ENCODE peak calls at places on chromosomes 3 and 15, in four cellular contexts. X, E, F and P are unnamed samples.

GRCh38 chr15:74134387-74135027 is 4.1 kb downstream of the ISLR2 start:
- DNase-seq in X (no peak), E (no peak), F (no peak), P (no peak)

GRCh38 chr3:8499181-8499611 is 2.4 kb upstream of the LMCD1 start:
- DNase-seq in X (no peak), E (no peak), F (no peak), P (no peak)

GRCh38 chr3:49705390-49705960 is 14.0 kb downstream of the AMIGO3 start:
- DNase-seq in X (no peak), E (no peak), F (no peak), P (no peak)

GRCh38 chr3:89467886-89468479 is 360.6 kb downstream of the EPHA3 start:
- DNase-seq in X (no peak), E (no peak), F (no peak), P (no peak)

GRCh38 chr3:50238549-50239026 is 2.6 kb downstream of the GNAI2 start:
- DNase-seq in X (peak; percentile 47), E (no peak), F (no peak), P (no peak)

GRCh38 chr3:78221796-78222195 is 1181.9 kb downstream of the ROBO2 start:
- DNase-seq in X (peak; percentile 2), E (no peak), F (no peak), P (no peak)

GRCh38 chr3:54965746-54966145 is 37.9 kb upstream of the LRTM1 start:
- DNase-seq in X (peak; percentile 86), E (no peak), F (no peak), P (no peak)

GRCh38 chr3:136350132-136350531 is 100.0 kb downstream of the PCCB start:
- DNase-seq in X (peak; percentile 94), E (no peak), F (no peak), P (no peak)

GRCh38 chr15:39661776-39662175 is 80.9 kb downstream of the THBS1 start:
- DNase-seq in X (no peak), E (no peak), F (no peak), P (no peak)

DNA sequence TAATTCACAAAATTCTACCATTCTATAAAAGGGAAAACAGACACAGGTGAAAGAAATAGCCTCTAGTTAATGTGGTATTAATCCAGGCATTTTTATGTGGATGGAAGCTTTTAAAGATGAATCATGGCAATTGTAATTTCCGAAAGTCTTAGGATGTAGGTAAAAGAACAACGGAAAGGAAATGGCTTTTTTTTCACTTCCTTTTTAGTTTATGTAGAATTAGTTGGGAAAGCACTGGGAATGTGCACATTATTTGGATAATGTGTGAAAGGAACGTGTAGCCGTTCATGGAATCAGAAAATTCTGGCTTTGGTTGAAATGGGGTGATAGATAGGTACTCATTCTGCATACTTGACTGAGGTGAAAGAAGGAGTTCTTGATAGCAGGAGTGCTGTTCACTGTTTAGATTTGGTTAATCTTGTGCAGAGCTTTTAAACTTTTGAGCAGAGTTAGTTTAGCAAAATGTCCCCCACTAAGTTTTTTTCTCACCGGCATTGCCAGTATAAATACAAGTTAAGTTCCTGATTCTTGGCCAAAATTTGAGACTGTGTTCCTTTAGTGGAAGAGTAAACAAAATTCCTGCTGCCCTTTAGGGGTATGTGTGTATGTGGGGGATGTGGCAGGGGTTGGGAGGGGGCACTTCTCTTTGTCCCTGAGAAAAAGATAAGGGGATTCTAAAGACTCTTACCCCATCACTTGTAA is 20.2 kb upstream of the UTS2B start:
- DNase-seq in X (no peak), E (no peak), F (no peak), P (no peak)
- H3K4me3 ChIP-seq in X (no peak overlapping the region), E (no peak overlapping the region), F (no peak overlapping the region), P (no peak overlapping the region)

GRCh38 chr3:124878561-124879394 is 8.4 kb downstream of the ITGB5 start:
- DNase-seq in X (peak; percentile 99), E (no peak), F (no peak), P (no peak)

GRCh38 chr3:124881976-124882697 is 5.0 kb downstream of the ITGB5 start:
- DNase-seq in X (no peak), E (no peak), F (no peak), P (no peak)

GRCh38 chr3:124882749-124883148 is 4.4 kb downstream of the ITGB5 start:
- DNase-seq in X (no peak), E (no peak), F (no peak), P (no peak)

GRCh38 chr3:124877617-124878016 is 9.5 kb downstream of the ITGB5 start:
- DNase-seq in X (no peak), E (no peak), F (no peak), P (no peak)

DNA sequence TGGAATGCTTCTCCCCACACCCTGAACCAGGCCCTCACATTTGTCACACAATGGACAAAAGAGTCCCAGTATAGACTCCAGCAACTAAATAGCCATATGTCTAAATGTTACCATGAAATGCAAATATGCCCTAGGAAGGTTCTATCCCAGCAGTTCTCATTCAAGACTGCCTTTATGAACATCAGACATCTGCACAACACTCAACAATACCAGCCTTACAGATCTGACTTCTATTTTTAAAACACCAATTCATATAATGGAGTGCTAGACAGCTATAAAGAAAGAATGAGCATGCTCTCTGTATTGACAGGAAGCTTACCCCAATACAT is 7.8 kb downstream of the ITGB5 start:
- DNase-seq in X (no peak), E (no peak), F (no peak), P (no peak)
- H3K4me3 ChIP-seq in X (no peak overlapping the region), E (no peak overlapping the region), F (no peak overlapping the region), P (no peak overlapping the region)

DNA sequence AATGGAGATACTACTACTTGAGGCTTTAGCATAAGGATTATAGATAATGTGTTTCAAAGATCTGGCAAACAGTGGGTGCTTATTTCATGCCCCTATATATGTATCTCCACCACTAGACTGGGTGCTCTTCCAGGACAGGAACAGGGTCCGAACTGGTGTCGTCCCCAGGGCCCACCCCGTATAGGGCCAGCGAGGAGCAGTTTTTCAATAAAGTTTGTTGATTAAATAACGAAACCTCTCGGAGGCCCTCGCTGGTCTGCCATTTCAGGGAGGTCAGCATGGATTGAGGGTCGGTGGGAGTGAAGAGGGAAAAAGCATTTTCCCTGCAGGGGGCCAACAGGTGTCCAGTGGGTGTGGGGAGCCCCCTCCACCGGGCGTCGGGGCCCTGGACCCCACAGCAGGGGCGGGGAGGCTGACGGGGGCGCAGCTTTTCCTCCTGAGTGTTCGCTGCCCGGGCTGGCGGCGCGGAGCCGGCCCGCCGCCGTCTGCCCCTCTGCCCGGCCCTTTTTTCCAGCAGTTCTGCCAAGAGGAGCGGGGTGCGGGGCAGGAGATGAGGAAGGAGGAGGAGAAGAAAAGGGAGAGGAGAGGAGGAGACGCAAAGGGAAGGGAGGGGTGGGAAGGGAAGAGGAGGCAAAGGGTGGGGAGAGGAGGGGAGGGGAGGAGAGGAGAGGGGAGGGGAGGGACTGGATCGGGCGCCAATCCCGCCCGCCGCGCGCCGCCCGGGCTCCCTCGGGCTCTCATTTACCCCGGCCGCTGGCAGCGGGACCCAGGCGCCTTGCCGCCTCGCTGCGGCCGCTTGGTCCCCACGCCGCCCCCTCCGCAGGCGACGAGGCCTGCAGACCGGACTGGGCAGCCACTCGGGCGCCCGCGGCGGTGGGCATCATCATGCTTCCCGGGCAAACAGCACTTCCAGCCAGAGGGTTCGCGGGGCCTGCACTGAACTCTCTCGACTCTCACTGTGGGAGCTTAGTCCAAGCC is 66.3 kb downstream of the ISG20 start:
- DNase-seq in X (peak; percentile 16), E (no peak), F (no peak), P (no peak)
- H3K4me3 ChIP-seq in X (peak overlapping the region; percentile 16), E (no peak overlapping the region), F (no peak overlapping the region), P (no peak overlapping the region)

GRCh38 chr3:129313415-129313982 is 34.8 kb downstream of the HMCES start:
- DNase-seq in X (peak; percentile 23), E (peak; percentile 45), F (peak; percentile 18), P (no peak)
- H3K4me3 ChIP-seq in X (no peak overlapping the region), E (peak overlapping the region; percentile 96), F (no peak overlapping the region), P (no peak overlapping the region)

DNA sequence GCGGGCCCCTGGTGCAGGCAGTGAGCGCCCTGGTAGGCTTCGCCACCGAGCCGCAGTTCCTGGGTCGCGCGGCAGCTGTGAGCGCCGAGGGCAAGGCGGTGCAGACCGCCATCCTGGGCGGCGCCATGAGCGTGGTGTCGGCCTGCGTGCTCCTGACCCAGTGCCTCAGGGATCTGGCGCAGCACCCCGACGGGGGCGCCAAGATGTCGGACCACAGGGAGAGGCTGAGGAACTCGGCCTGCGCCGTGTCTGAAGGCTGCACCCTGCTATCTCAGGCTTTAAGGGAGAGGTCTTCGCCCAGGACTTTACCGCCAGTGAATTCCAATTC is 2.3 kb downstream of the TLNRD1 start:
- DNase-seq in X (no peak), E (no peak), F (no peak), P (no peak)
- H3K4me3 ChIP-seq in X (peak overlapping the region; percentile 13), E (peak overlapping the region; percentile 72), F (no peak overlapping the region), P (no peak overlapping the region)

GRCh38 chr3:159929894-159930235 is 58.8 kb upstream of the IL12A start:
- DNase-seq in X (no peak), E (no peak), F (no peak), P (no peak)
- H3K4me3 ChIP-seq in X (no peak overlapping the region), E (no peak overlapping the region), F (no peak overlapping the region), P (no peak overlapping the region)

GRCh38 chr3:12159227-12159601 is 502 bp upstream of the TIMP4 start:
- DNase-seq in X (no peak), E (no peak), F (no peak), P (no peak)
- H3K4me3 ChIP-seq in X (no peak overlapping the region), E (no peak overlapping the region), F (no peak overlapping the region), P (no peak overlapping the region)

DNA sequence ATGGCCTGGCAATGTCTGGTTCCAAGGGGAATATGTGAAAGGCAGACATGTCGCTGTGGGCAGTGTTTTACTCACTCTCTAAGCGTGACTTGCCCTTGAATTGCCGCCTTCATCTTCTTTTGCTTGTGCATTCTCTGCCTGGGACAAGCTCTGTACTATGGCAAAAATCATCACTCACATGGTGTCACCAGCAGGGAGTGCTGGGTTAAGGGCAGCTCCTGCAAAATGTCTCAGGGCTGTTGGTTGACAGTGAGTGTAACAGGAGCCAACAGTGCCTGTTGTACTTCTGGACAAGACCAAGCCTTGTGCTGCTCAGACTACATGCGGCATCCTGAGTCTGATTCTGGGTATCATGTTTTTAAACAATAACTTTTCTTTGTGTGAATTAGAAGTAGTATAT is 45.3 kb upstream of the KY start:
- DNase-seq in X (no peak), E (no peak), F (no peak), P (no peak)
- H3K4me3 ChIP-seq in X (no peak overlapping the region), E (no peak overlapping the region), F (no peak overlapping the region), P (no peak overlapping the region)

DNA sequence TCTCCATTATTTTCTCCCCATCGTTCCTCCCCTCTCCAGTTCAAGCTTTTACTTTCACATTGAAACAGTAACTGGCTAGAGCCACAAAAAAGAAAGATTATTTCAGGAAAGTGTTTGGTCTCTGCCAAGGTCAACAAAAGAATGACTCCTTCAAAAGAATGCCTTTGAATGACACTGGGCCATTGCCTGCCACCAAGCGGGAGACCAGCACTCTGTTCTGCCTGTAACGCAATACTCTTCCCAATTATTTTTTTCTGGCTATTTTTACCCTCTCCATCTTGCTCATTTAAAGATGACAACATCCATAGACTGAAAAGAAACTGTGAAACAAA is 37.3 kb downstream of the EHHADH start:
- DNase-seq in X (no peak), E (no peak), F (no peak), P (no peak)
- H3K4me3 ChIP-seq in X (no peak overlapping the region), E (no peak overlapping the region), F (peak overlapping the region; percentile 29), P (no peak overlapping the region)